ENCODE peak calls at places on chromosomes 7 and 10, in four cellular contexts. R is caudate nucleus, T is GM19239, D is endothelial cell. Y is an unnamed sample.

GRCh38 chr7:75572396-75572795 is 80.3 kb downstream of the SPDYE5 start:
- DNase-seq in R (peak; percentile 48), T (no peak), D (no peak), Y (no peak)

GRCh38 chr10:50312464-50313437 is 61.4 kb upstream of the ASAH2 start:
- DNase-seq in R (no peak), T (no peak), D (no peak), Y (no peak)

GRCh38 chr10:1475095-1475583 is 262.2 kb downstream of the ADARB2 start:
- DNase-seq in R (no peak), T (no peak), D (no peak), Y (no peak)

GRCh38 chr7:141055146-141055545 is 18.7 kb upstream of the TMEM178B start:
- DNase-seq in R (no peak), T (no peak), D (no peak), Y (no peak)

GRCh38 chr10:100433253-100434240 is 29.3 kb upstream of the WNT8B start:
- DNase-seq in R (peak; percentile 72), T (peak; percentile 74), D (peak; percentile 96), Y (peak; percentile 70)

GRCh38 chr10:28975891-28976471 is 298.7 kb downstream of the BAMBI start:
- DNase-seq in R (no peak), T (no peak), D (no peak), Y (no peak)

GRCh38 chr10:13987472-13987871 is 343.3 kb downstream of the FRMD4A start:
- DNase-seq in R (no peak), T (no peak), D (no peak), Y (no peak)

GRCh38 chr7:2805213-2806003 is 38.7 kb downstream of the GNA12 start:
- DNase-seq in R (no peak), T (no peak), D (no peak), Y (no peak)

GRCh38 chr7:105849122-105849855 is 27.1 kb downstream of the ATXN7L1 start:
- DNase-seq in R (no peak), T (no peak), D (no peak), Y (no peak)

GRCh38 chr10:104437226-104437625 is 83.6 kb downstream of the CFAP58 start:
- DNase-seq in R (no peak), T (no peak), D (no peak), Y (no peak)

GRCh38 chr7:23973264-23973663 is 263.2 kb downstream of the STK31 start:
- DNase-seq in R (no peak), T (no peak), D (no peak), Y (no peak)

GRCh38 chr7:39838326-39838725 is 111.7 kb upstream of the CDK13 start:
- DNase-seq in R (no peak), T (no peak), D (no peak), Y (no peak)

GRCh38 chr10:27256299-27256698 is 15.7 kb upstream of the ACBD5 start:
- DNase-seq in R (no peak), T (no peak), D (no peak), Y (no peak)

GRCh38 chr7:2689951-2690705 is 2.1 kb downstream of the AMZ1 start:
- DNase-seq in R (no peak), T (no peak), D (no peak), Y (no peak)

GRCh38 chr7:43294080-43294630 is 181.7 kb downstream of the HECW1 start:
- DNase-seq in R (no peak), T (no peak), D (no peak), Y (peak; percentile 59)

GRCh38 chr10:4279649-4280048 is 494.6 kb upstream of the KLF6 start:
- DNase-seq in R (no peak), T (no peak), D (no peak), Y (no peak)

GRCh38 chr7:110842796-110843195 is 248.1 kb upstream of the LRRN3 start:
- DNase-seq in R (no peak), T (no peak), D (no peak), Y (no peak)

GRCh38 chr10:24156686-24157085 is 52.3 kb upstream of the KIAA1217 start:
- DNase-seq in R (no peak), T (no peak), D (no peak), Y (no peak)

GRCh38 chr7:97845622-97846203 is 26.5 kb downstream of the ASNS start:
- DNase-seq in R (no peak), T (no peak), D (peak; percentile 27), Y (no peak)

GRCh38 chr7:147547252-147547897 is 1043.2 kb upstream of the C7orf33 start:
- DNase-seq in R (no peak), T (no peak), D (peak; percentile 36), Y (no peak)

GRCh38 chr7:100588438-100588837 is 2.3 kb downstream of the FBXO24 start:
- DNase-seq in R (no peak), T (no peak), D (no peak), Y (no peak)

GRCh38 chr10:132298038-132298935 is 9.5 kb downstream of the STK32C start:
- DNase-seq in R (no peak), T (no peak), D (no peak), Y (no peak)

GRCh38 chr7:102117743-102118142 is 168.9 kb upstream of the SH2B2 start:
- DNase-seq in R (no peak), T (no peak), D (no peak), Y (no peak)

GRCh38 chr7:67551027-67551426 is 554.4 kb downstream of the TYW1 start:
- DNase-seq in R (no peak), T (no peak), D (no peak), Y (no peak)

GRCh38 chr10:129375171-129375570 is 91.9 kb upstream of the MGMT start:
- DNase-seq in R (no peak), T (no peak), D (no peak), Y (no peak)

GRCh38 chr7:96026606-96027005 is 254.3 kb downstream of the DYNC1I1 start:
- DNase-seq in R (no peak), T (no peak), D (no peak), Y (no peak)

Y was measured in occipital lobe.